ENCODE peak calls at places on chromosomes 1 and 21, in seven cellular contexts. U is GM04503; J is stimulated activated CD4-positive, alpha-beta T cell treated with anti-CD3 and anti-CD28 coated beads, Interleukin-12 subunit alpha, Interleukin-12 subunit beta, amount 100 ng/mL, for 24 hours; Y is RWPE1; N is RCC 7860; L is NCI-H2029 treated with DMSO at 0.1 percent for 48 hours; K is kidney tubule cell. G is an unnamed sample.

GRCh38 chr1:24599265-24599664 is 43.4 kb downstream of the NCMAP start:
- DNase-seq in U (no peak), J (no peak), Y (no peak), N (no peak), L (no peak), K (no peak), G (no peak)

GRCh38 chr1:2232255-2232915 is 4.3 kb downstream of the SKI start:
- DNase-seq in U (no peak), J (no peak), Y (no peak), N (no peak), L (no peak), K (no peak), G (peak; percentile 39)

GRCh38 chr1:112325504-112325903 is 70.5 kb upstream of the CTTNBP2NL start:
- DNase-seq in U (no peak), J (no peak), Y (no peak), N (no peak), L (no peak), K (no peak), G (peak; percentile 60)

GRCh38 chr1:5286244-5286643 is 631.8 kb downstream of the AJAP1 start:
- DNase-seq in U (no peak), J (no peak), Y (no peak), N (no peak), L (no peak), K (no peak), G (no peak)

GRCh38 chr21:29650561-29651022 is 289.2 kb downstream of the GRIK1 start:
- DNase-seq in U (no peak), J (no peak), Y (no peak), N (no peak), L (no peak), K (no peak), G (no peak)

GRCh38 chr1:207863893-207864535 is 46.9 kb downstream of the CD34 start:
- DNase-seq in U (no peak), J (no peak), Y (no peak), N (no peak), L (no peak), K (no peak), G (no peak)

GRCh38 chr1:46622341-46622740 is 5.7 kb upstream of the MOB3C start:
- DNase-seq in U (no peak), J (no peak), Y (peak; percentile 36), N (no peak), L (peak; percentile 58), K (peak; percentile 40), G (no peak)

GRCh38 chr1:97163591-97164275 is 442.1 kb downstream of the PTBP2 start:
- DNase-seq in U (no peak), J (no peak), Y (no peak), N (no peak), L (no peak), K (no peak), G (no peak)

GRCh38 chr1:232600430-232601258 is 29.3 kb downstream of the SIPA1L2 start:
- DNase-seq in U (no peak), J (no peak), Y (no peak), N (peak; percentile 66), L (peak; percentile 57), K (no peak), G (no peak)

GRCh38 chr1:166980818-166981217 is 5.5 kb upstream of the ILDR2 start:
- DNase-seq in U (no peak), J (no peak), Y (no peak), N (peak; percentile 61), L (peak; percentile 13), K (peak; percentile 77), G (no peak)

GRCh38 chr21:42648606-42649005 is 4.8 kb upstream of the PDE9A start:
- DNase-seq in U (no peak), J (no peak), Y (no peak), N (no peak), L (no peak), K (no peak), G (no peak)

GRCh38 chr1:98072047-98072446 is 151.2 kb upstream of the DPYD start:
- DNase-seq in U (no peak), J (no peak), Y (no peak), N (no peak), L (no peak), K (no peak), G (no peak)

GRCh38 chr1:232183802-232184201 is 446.1 kb downstream of the SIPA1L2 start:
- DNase-seq in U (no peak), J (no peak), Y (no peak), N (no peak), L (no peak), K (no peak), G (no peak)

GRCh38 chr1:30912203-30912602 is 3.6 kb upstream of the SDC3 start:
- DNase-seq in U (no peak), J (no peak), Y (no peak), N (no peak), L (no peak), K (no peak), G (no peak)

GRCh38 chr1:214902636-214903320 is 179.8 kb upstream of the KCNK2 start:
- DNase-seq in U (no peak), J (no peak), Y (peak; percentile 64), N (peak; percentile 33), L (no peak), K (peak; percentile 49), G (no peak)

GRCh38 chr1:240602189-240602588 is 9.8 kb downstream of the GREM2 start:
- DNase-seq in U (no peak), J (no peak), Y (no peak), N (no peak), L (no peak), K (no peak), G (no peak)

GRCh38 chr1:87084247-87084836 is 169.9 kb downstream of the HS2ST1 start:
- DNase-seq in U (no peak), J (no peak), Y (peak; percentile 13), N (peak; percentile 42), L (peak; percentile 69), K (peak; percentile 49), G (no peak)

GRCh38 chr1:26721669-26722355 is 26.0 kb downstream of the ARID1A start:
- DNase-seq in U (no peak), J (no peak), Y (no peak), N (no peak), L (no peak), K (no peak), G (no peak)

GRCh38 chr1:18923721-18924610 is 21.6 kb upstream of the ALDH4A1 start:
- DNase-seq in U (no peak), J (no peak), Y (no peak), N (no peak), L (no peak), K (no peak), G (peak; percentile 46)

GRCh38 chr1:43293896-43294760 is 6.7 kb upstream of the TIE1 start:
- DNase-seq in U (no peak), J (no peak), Y (peak; percentile 29), N (no peak), L (no peak), K (peak; percentile 62), G (peak; percentile 49)

GRCh38 chr1:39453603-39454002 is 37.8 kb upstream of the BMP8A start:
- DNase-seq in U (peak; percentile 23), J (no peak), Y (peak; percentile 13), N (no peak), L (no peak), K (no peak), G (no peak)

GRCh38 chr1:121558514-121558913 is 373.7 kb downstream of the SRGAP2C start:
- DNase-seq in U (peak; percentile 86), J (no peak), Y (peak; percentile 38), N (peak; percentile 14), L (no peak), K (peak; percentile 60), G (no peak)

GRCh38 chr1:164256456-164256855 is 302.5 kb upstream of the PBX1 start:
- DNase-seq in U (no peak), J (no peak), Y (no peak), N (no peak), L (no peak), K (no peak), G (no peak)

GRCh38 chr1:197857477-197857876 is 45.0 kb upstream of the C1orf53 start:
- DNase-seq in U (no peak), J (no peak), Y (no peak), N (no peak), L (no peak), K (no peak), G (no peak)